ENCODE peak calls at places on chromosomes 12 and 14, in ten cellular contexts. A is cardiac fibroblast, V is GM13976, K is tibial nerve, E is lower lobe of right lung, L is fibroblast of the aortic adventitia, Z is stomach, C is left ventricle myocardium inferior, B is IMR-90, J is neural crest cell. X is an unnamed sample.

GRCh38 chr14:22994762-22995275 is 12.5 kb upstream of the AJUBA start:
- DNase-seq in K (no peak), A (peak; percentile 71), B (peak; percentile 48), Z (no peak), C (no peak), E (peak; percentile 61), V (peak; percentile 57), L (peak; percentile 52), J (no peak), X (peak; percentile 61)

GRCh38 chr12:103558879-103559278 is 28.2 kb upstream of the STAB2 start:
- DNase-seq in Z (no peak), K (no peak), B (no peak), J (no peak), A (no peak), C (no peak), L (no peak), V (no peak), E (no peak), X (no peak)

GRCh38 chr12:94078138-94078723 is 70.1 kb upstream of the PLXNC1 start:
- DNase-seq in Z (no peak), L (no peak), A (no peak), C (no peak), J (no peak), E (no peak), K (no peak), B (no peak), V (no peak), X (no peak)

GRCh38 chr12:91576432-91576831 is 393.8 kb upstream of the DCN start:
- DNase-seq in B (no peak), L (no peak), J (no peak), Z (no peak), A (no peak), K (no peak), V (no peak), C (no peak), E (no peak), X (no peak)

GRCh38 chr14:103384450-103385152 is 614 bp upstream of the MARK3 start:
- DNase-seq in J (no peak), Z (no peak), C (peak; percentile 24), V (no peak), A (no peak), B (no peak), E (no peak), L (no peak), K (no peak), X (no peak)

GRCh38 chr12:121983546-121984205 is 38.0 kb upstream of the BCL7A start:
- DNase-seq in L (no peak), K (no peak), A (peak; percentile 44), J (no peak), E (no peak), B (no peak), Z (no peak), V (no peak), C (no peak), X (no peak)

GRCh38 chr14:62253931-62254330 is 491.7 kb downstream of the SNAPC1 start:
- DNase-seq in L (peak; percentile 0), V (no peak), K (no peak), Z (no peak), B (no peak), C (no peak), J (no peak), A (peak; percentile 35), E (no peak), X (no peak)

GRCh38 chr12:113477171-113477841 is 5.6 kb upstream of the LHX5 start:
- DNase-seq in A (no peak), B (no peak), E (no peak), J (no peak), L (no peak), C (no peak), Z (no peak), K (no peak), V (no peak), X (no peak)

GRCh38 chr12:124147579-124147978 is 147.3 kb upstream of the RFLNA start:
- DNase-seq in B (no peak), J (no peak), V (peak; percentile 45), L (no peak), C (no peak), K (no peak), A (no peak), Z (no peak), E (no peak), X (no peak)

GRCh38 chr12:21656931-21657335 is 709 bp downstream of the LDHB start:
- DNase-seq in K (no peak), C (peak; percentile 28), V (no peak), J (peak; percentile 16), B (peak; percentile 50), Z (peak; percentile 43), L (peak; percentile 52), E (no peak), A (peak; percentile 53), X (peak; percentile 16)

GRCh38 chr14:24734917-24735500 is 101.0 kb upstream of the GZMB start:
- DNase-seq in B (peak; percentile 69), C (no peak), L (peak; percentile 79), V (peak; percentile 30), K (no peak), J (peak; percentile 59), Z (peak; percentile 30), E (no peak), A (peak; percentile 82), X (peak; percentile 63)

GRCh38 chr14:76710093-76711010 is 50.9 kb upstream of the VASH1 start:
- DNase-seq in B (peak; percentile 59), V (peak; percentile 71), L (peak; percentile 70), J (peak; percentile 38), C (no peak), A (peak; percentile 69), Z (no peak), E (no peak), K (no peak), X (peak; percentile 25)

DNA sequence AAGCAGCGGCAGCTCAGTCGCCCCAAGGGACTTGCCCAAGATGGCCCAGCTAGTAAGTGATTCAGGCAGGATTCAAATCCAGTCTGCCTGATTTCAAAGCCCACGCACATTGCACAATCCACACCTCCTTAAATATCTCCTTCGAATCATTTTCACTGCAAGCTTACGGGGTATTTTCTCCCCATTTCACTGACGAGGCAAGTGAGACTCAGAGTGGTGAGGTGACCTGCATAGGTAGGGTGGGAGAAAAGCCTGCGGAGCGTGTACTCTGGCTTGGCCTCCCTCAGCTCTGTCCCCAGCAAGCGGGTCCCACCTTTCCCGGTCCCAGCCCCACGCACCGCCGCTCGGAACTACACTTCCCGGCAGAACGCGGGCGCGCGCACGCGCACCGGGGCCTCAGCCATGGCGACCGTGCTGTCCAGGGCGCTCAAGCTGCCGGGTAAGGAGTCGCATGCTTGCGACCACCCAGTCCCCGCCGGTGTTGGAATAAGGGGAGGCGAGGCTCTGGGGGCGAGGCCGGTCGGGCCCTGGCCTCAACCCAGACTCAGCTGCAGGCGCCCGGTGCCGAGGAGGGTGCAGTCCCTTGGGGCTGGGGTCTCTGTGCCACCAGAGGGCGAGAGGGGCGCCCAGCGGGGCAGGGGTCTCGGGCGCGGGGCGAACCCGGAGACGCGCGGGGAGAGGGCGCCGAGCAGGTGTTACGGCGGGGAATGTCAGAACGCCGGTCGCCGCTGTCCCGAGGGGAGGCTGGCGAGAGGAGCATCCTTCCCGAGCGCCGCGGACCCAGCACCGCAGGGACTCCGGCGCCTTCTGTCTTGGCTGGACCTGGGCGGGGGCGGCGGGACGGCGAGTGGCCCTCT is at the start of gene FAM234B:
- DNase-seq in E (peak; percentile 87), A (peak; percentile 73), Z (peak; percentile 76), C (peak; percentile 83), B (peak; percentile 62), J (peak; percentile 73), V (peak; percentile 87), K (peak; percentile 53), L (peak; percentile 66), X (peak; percentile 41)
- TF ChIP-seq CTCF in E (peak; percentile 15), A (no peak), Z (no peak), C (peak; percentile 32), B (no peak), J (peak; percentile 56), V (peak; percentile 17), K (peak; percentile 25), L (peak; percentile 1), X (peak; percentile 36)

GRCh38 chr12:58412466-58412865 is 471.1 kb downstream of the ATP23 start:
- DNase-seq in L (peak; percentile 83), Z (no peak), K (no peak), V (no peak), A (peak; percentile 85), C (no peak), B (no peak), E (no peak), J (no peak), X (no peak)

GRCh38 chr12:58414398-58414871 is 473.1 kb downstream of the ATP23 start:
- DNase-seq in C (no peak), A (peak; percentile 52), E (no peak), V (no peak), B (peak; percentile 89), J (no peak), Z (no peak), K (no peak), L (peak; percentile 81), X (peak; percentile 59)

GRCh38 chr12:58416211-58416610 is 474.8 kb downstream of the ATP23 start:
- DNase-seq in C (no peak), A (peak; percentile 83), J (no peak), K (no peak), L (peak; percentile 88), Z (no peak), E (no peak), B (peak; percentile 88), V (no peak), X (peak; percentile 76)

GRCh38 chr12:58413794-58414193 is 472.4 kb downstream of the ATP23 start:
- DNase-seq in J (no peak), V (no peak), B (peak; percentile 69), L (peak; percentile 88), E (no peak), K (no peak), A (peak; percentile 88), C (no peak), Z (no peak), X (peak; percentile 78)

GRCh38 chr12:58415716-58416115 is 474.3 kb downstream of the ATP23 start:
- DNase-seq in L (peak; percentile 12), A (no peak), K (no peak), E (no peak), V (no peak), C (no peak), J (no peak), Z (no peak), B (no peak), X (no peak)
- TF ChIP-seq CTCF in L (no peak), A (no peak), K (no peak), E (no peak), V (no peak), C (no peak), J (no peak), Z (no peak), B (no peak), X (no peak)

GRCh38 chr12:642633-643477 is 20.4 kb downstream of the NINJ2 start:
- DNase-seq in J (peak; percentile 56), L (peak; percentile 26), A (peak; percentile 77), E (peak; percentile 90), C (peak; percentile 82), V (peak; percentile 90), B (peak; percentile 34), Z (peak; percentile 78), K (no peak), X (peak; percentile 13)
- TF ChIP-seq CTCF in J (peak; percentile 61), L (peak; percentile 27), A (peak; percentile 32), E (peak; percentile 40), C (peak; percentile 54), V (peak; percentile 32), B (peak; percentile 11), Z (no peak), K (peak; percentile 45), X (peak; percentile 55)

DNA sequence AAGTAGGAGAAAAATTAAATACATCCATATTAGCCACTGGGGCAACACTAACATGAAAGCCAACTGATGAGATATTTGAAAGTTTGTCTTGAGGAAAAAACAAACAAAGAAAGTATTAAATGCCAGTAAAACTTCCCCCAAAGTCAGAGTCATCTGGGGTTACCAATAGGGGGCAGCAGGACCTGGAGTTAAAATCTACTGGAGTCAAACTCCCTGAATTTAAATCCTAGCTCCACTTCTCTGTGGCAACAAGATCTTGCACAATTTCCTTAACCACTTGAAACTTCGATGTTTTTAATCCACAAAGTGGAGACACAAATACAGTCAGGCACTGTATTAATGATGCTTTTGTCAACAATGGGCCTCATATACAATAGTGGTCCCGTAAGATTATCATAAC is 14.4 kb downstream of the PLEKHG7 start:
- DNase-seq in C (no peak), E (no peak), J (no peak), K (no peak), L (peak; percentile 71), A (peak; percentile 77), V (no peak), Z (no peak), B (peak; percentile 38), X (peak; percentile 24)
- TF ChIP-seq CTCF in C (peak; percentile 46), E (peak; percentile 41), J (peak; percentile 35), K (peak; percentile 31), L (peak; percentile 53), A (peak; percentile 58), V (peak; percentile 26), Z (no peak), B (peak; percentile 51), X (peak; percentile 78)

X was measured in HFFc6.